ENCODE peak calls at places on chromosomes 7 and 10, in ten cellular contexts. One of them, this sample, is unnamed.

GRCh38 chr10:78210548-78210947 is 176.9 kb downstream of the RPS24 start:
- DNase-seq in astrocyte: no peak
- DNase-seq in PC-3: no peak
- DNase-seq in Peyer's patch: no peak
- DNase-seq in IMR-90: no peak
- DNase-seq in right lobe of liver: no peak
- DNase-seq in breast epithelium: no peak
- DNase-seq in GM13977: no peak
- DNase-seq in brain microvascular endothelial cell: no peak
- DNase-seq in GM20000: no peak
- DNase-seq in this sample: no peak

GRCh38 chr10:77007836-77008235 is 629.8 kb downstream of the KCNMA1 start:
- DNase-seq in astrocyte: no peak
- DNase-seq in PC-3: no peak
- DNase-seq in Peyer's patch: no peak
- DNase-seq in IMR-90: no peak
- DNase-seq in right lobe of liver: no peak
- DNase-seq in breast epithelium: no peak
- DNase-seq in GM13977: peak
- DNase-seq in brain microvascular endothelial cell: no peak
- DNase-seq in GM20000: peak
- DNase-seq in this sample: no peak

GRCh38 chr7:90453259-90453891 is 16.1 kb upstream of the PTTG1IP2 start:
- DNase-seq in astrocyte: no peak
- DNase-seq in PC-3: no peak
- DNase-seq in Peyer's patch: no peak
- DNase-seq in IMR-90: no peak
- DNase-seq in right lobe of liver: no peak
- DNase-seq in breast epithelium: no peak
- DNase-seq in GM13977: no peak
- DNase-seq in brain microvascular endothelial cell: no peak
- DNase-seq in GM20000: no peak
- DNase-seq in this sample: no peak

GRCh38 chr7:16562456-16563220 is 36.0 kb downstream of the LRRC72 start:
- DNase-seq in astrocyte: no peak
- DNase-seq in PC-3: no peak
- DNase-seq in Peyer's patch: no peak
- DNase-seq in IMR-90: no peak
- DNase-seq in right lobe of liver: no peak
- DNase-seq in breast epithelium: no peak
- DNase-seq in GM13977: no peak
- DNase-seq in brain microvascular endothelial cell: no peak
- DNase-seq in GM20000: no peak
- DNase-seq in this sample: no peak

GRCh38 chr7:100093925-100094486 is 5.2 kb downstream of the COPS6 start:
- DNase-seq in astrocyte: no peak
- DNase-seq in PC-3: no peak
- DNase-seq in Peyer's patch: no peak
- DNase-seq in IMR-90: no peak
- DNase-seq in right lobe of liver: no peak
- DNase-seq in breast epithelium: no peak
- DNase-seq in GM13977: no peak
- DNase-seq in brain microvascular endothelial cell: no peak
- DNase-seq in GM20000: no peak
- DNase-seq in this sample: no peak

GRCh38 chr7:153951207-153951725 is 100.9 kb upstream of the DPP6 start:
- DNase-seq in astrocyte: no peak
- DNase-seq in PC-3: no peak
- DNase-seq in Peyer's patch: no peak
- DNase-seq in IMR-90: no peak
- DNase-seq in right lobe of liver: no peak
- DNase-seq in breast epithelium: no peak
- DNase-seq in GM13977: no peak
- DNase-seq in brain microvascular endothelial cell: no peak
- DNase-seq in GM20000: no peak
- DNase-seq in this sample: no peak

GRCh38 chr10:80471715-80472233 is 17.7 kb downstream of the TSPAN14 start:
- DNase-seq in astrocyte: no peak
- DNase-seq in PC-3: no peak
- DNase-seq in Peyer's patch: no peak
- DNase-seq in IMR-90: no peak
- DNase-seq in right lobe of liver: no peak
- DNase-seq in breast epithelium: no peak
- DNase-seq in GM13977: no peak
- DNase-seq in brain microvascular endothelial cell: no peak
- DNase-seq in GM20000: no peak
- DNase-seq in this sample: no peak

GRCh38 chr10:72455889-72456588 is 101.3 kb upstream of the DNAJB12 start:
- DNase-seq in astrocyte: peak
- DNase-seq in PC-3: no peak
- DNase-seq in Peyer's patch: no peak
- DNase-seq in IMR-90: peak
- DNase-seq in right lobe of liver: no peak
- DNase-seq in breast epithelium: no peak
- DNase-seq in GM13977: no peak
- DNase-seq in brain microvascular endothelial cell: no peak
- DNase-seq in GM20000: no peak
- DNase-seq in this sample: no peak

GRCh38 chr10:28578454-28578853 is 45.5 kb downstream of the WAC start:
- DNase-seq in astrocyte: no peak
- DNase-seq in PC-3: no peak
- DNase-seq in Peyer's patch: no peak
- DNase-seq in IMR-90: no peak
- DNase-seq in right lobe of liver: no peak
- DNase-seq in breast epithelium: no peak
- DNase-seq in GM13977: no peak
- DNase-seq in brain microvascular endothelial cell: no peak
- DNase-seq in GM20000: no peak
- DNase-seq in this sample: no peak

GRCh38 chr10:120948889-120949382 is 97.8 kb downstream of the WDR11 start:
- DNase-seq in astrocyte: peak
- DNase-seq in PC-3: peak
- DNase-seq in Peyer's patch: peak
- DNase-seq in IMR-90: peak
- DNase-seq in right lobe of liver: peak
- DNase-seq in breast epithelium: no peak
- DNase-seq in GM13977: peak
- DNase-seq in brain microvascular endothelial cell: peak
- DNase-seq in GM20000: peak
- DNase-seq in this sample: peak

GRCh38 chr10:22643696-22644621 is 70.4 kb downstream of the PIP4K2A start:
- DNase-seq in astrocyte: no peak
- DNase-seq in PC-3: no peak
- DNase-seq in Peyer's patch: no peak
- DNase-seq in IMR-90: no peak
- DNase-seq in right lobe of liver: no peak
- DNase-seq in breast epithelium: no peak
- DNase-seq in GM13977: no peak
- DNase-seq in brain microvascular endothelial cell: no peak
- DNase-seq in GM20000: no peak
- DNase-seq in this sample: no peak

GRCh38 chr10:63240807-63241206 is 107.7 kb downstream of the NRBF2 start:
- DNase-seq in astrocyte: peak
- DNase-seq in PC-3: no peak
- DNase-seq in Peyer's patch: no peak
- DNase-seq in IMR-90: no peak
- DNase-seq in right lobe of liver: no peak
- DNase-seq in breast epithelium: no peak
- DNase-seq in GM13977: no peak
- DNase-seq in brain microvascular endothelial cell: no peak
- DNase-seq in GM20000: no peak
- DNase-seq in this sample: no peak

GRCh38 chr10:63237396-63237795 is 104.3 kb downstream of the NRBF2 start:
- DNase-seq in astrocyte: no peak
- DNase-seq in PC-3: peak
- DNase-seq in Peyer's patch: no peak
- DNase-seq in IMR-90: no peak
- DNase-seq in right lobe of liver: no peak
- DNase-seq in breast epithelium: no peak
- DNase-seq in GM13977: no peak
- DNase-seq in brain microvascular endothelial cell: no peak
- DNase-seq in GM20000: no peak
- DNase-seq in this sample: no peak

GRCh38 chr10:63241898-63242297 is 108.8 kb downstream of the NRBF2 start:
- DNase-seq in astrocyte: no peak
- DNase-seq in PC-3: no peak
- DNase-seq in Peyer's patch: no peak
- DNase-seq in IMR-90: no peak
- DNase-seq in right lobe of liver: no peak
- DNase-seq in breast epithelium: no peak
- DNase-seq in GM13977: no peak
- DNase-seq in brain microvascular endothelial cell: no peak
- DNase-seq in GM20000: no peak
- DNase-seq in this sample: no peak

DNA sequence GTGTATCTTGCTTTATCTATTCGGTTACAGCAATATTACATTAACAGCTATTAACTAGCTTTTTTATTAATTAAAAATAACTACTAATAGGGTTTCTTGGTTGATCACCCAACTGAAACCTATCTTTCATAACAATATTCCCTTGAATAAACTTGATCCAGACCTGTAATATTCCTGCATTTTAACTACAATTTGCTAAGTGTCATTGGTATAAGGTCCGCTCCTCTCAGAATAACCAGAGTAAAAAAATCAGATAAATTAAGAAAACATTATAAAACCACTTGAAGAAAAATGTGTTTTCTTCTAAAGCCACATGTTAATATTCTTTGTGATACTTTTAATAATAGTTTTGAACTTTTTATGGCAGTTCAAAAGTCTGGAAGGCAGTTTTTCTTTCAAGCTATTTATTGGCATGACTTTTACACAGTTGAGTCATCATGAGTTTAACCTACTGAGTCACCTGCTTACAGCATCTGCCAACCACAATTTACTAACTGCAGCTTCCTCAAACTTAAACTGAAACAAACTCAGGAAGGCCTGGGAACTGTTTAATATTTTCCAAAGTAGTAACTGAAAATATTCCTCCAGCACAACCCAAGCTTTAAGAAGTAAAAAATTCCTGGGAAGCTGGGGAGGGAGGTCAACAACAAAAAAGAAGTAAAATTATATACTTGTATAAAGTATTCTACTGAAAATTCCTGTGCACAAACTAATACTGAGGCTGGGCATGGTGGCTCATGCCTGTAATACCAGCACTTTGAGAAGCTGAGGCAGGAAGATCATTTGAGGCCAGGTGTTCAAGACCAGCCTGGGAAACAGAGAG is 103.2 kb downstream of the NRBF2 start:
- DNase-seq in astrocyte: peak
- DNase-seq in PC-3: peak
- DNase-seq in Peyer's patch: no peak
- DNase-seq in IMR-90: peak
- DNase-seq in right lobe of liver: no peak
- DNase-seq in breast epithelium: no peak
- DNase-seq in GM13977: peak
- DNase-seq in brain microvascular endothelial cell: peak
- DNase-seq in GM20000: peak
- DNase-seq in this sample: no peak
- TF ChIP-seq CTCF in astrocyte: no peak
- TF ChIP-seq CTCF in PC-3: no peak
- TF ChIP-seq CTCF in Peyer's patch: no peak
- TF ChIP-seq CTCF in IMR-90: no peak
- TF ChIP-seq CTCF in right lobe of liver: no peak
- TF ChIP-seq CTCF in breast epithelium: no peak
- TF ChIP-seq CTCF in GM13977: no peak
- TF ChIP-seq CTCF in brain microvascular endothelial cell: no peak
- TF ChIP-seq CTCF in GM20000: no peak
- TF ChIP-seq CTCF in this sample: no peak

GRCh38 chr10:14385591-14386201 is 55.0 kb upstream of the FRMD4A start:
- DNase-seq in astrocyte: no peak
- DNase-seq in PC-3: peak
- DNase-seq in Peyer's patch: no peak
- DNase-seq in IMR-90: peak
- DNase-seq in right lobe of liver: no peak
- DNase-seq in breast epithelium: no peak
- DNase-seq in GM13977: no peak
- DNase-seq in brain microvascular endothelial cell: no peak
- DNase-seq in GM20000: no peak
- DNase-seq in this sample: no peak
- TF ChIP-seq CTCF in astrocyte: peak
- TF ChIP-seq CTCF in PC-3: no peak
- TF ChIP-seq CTCF in Peyer's patch: no peak
- TF ChIP-seq CTCF in IMR-90: no peak
- TF ChIP-seq CTCF in right lobe of liver: no peak
- TF ChIP-seq CTCF in breast epithelium: no peak
- TF ChIP-seq CTCF in GM13977: no peak
- TF ChIP-seq CTCF in brain microvascular endothelial cell: no peak
- TF ChIP-seq CTCF in GM20000: no peak
- TF ChIP-seq CTCF in this sample: no peak

GRCh38 chr10:1069680-1070079 is 13.5 kb downstream of the WDR37 start:
- DNase-seq in astrocyte: no peak
- DNase-seq in PC-3: no peak
- DNase-seq in Peyer's patch: no peak
- DNase-seq in IMR-90: no peak
- DNase-seq in right lobe of liver: no peak
- DNase-seq in breast epithelium: no peak
- DNase-seq in GM13977: no peak
- DNase-seq in brain microvascular endothelial cell: no peak
- DNase-seq in GM20000: no peak
- DNase-seq in this sample: no peak

GRCh38 chr10:1078668-1079067 is 22.5 kb downstream of the WDR37 start:
- DNase-seq in astrocyte: no peak
- DNase-seq in PC-3: no peak
- DNase-seq in Peyer's patch: no peak
- DNase-seq in IMR-90: no peak
- DNase-seq in right lobe of liver: no peak
- DNase-seq in breast epithelium: no peak
- DNase-seq in GM13977: no peak
- DNase-seq in brain microvascular endothelial cell: no peak
- DNase-seq in GM20000: no peak
- DNase-seq in this sample: no peak

GRCh38 chr10:1070939-1071338 is 14.8 kb downstream of the WDR37 start:
- DNase-seq in astrocyte: peak
- DNase-seq in PC-3: no peak
- DNase-seq in Peyer's patch: no peak
- DNase-seq in IMR-90: peak
- DNase-seq in right lobe of liver: no peak
- DNase-seq in breast epithelium: no peak
- DNase-seq in GM13977: no peak
- DNase-seq in brain microvascular endothelial cell: peak
- DNase-seq in GM20000: no peak
- DNase-seq in this sample: no peak

GRCh38 chr10:1074748-1075358 is 18.7 kb downstream of the WDR37 start:
- DNase-seq in astrocyte: no peak
- DNase-seq in PC-3: no peak
- DNase-seq in Peyer's patch: no peak
- DNase-seq in IMR-90: no peak
- DNase-seq in right lobe of liver: no peak
- DNase-seq in breast epithelium: no peak
- DNase-seq in GM13977: no peak
- DNase-seq in brain microvascular endothelial cell: no peak
- DNase-seq in GM20000: no peak
- DNase-seq in this sample: no peak

GRCh38 chr10:1074063-1074747 is 18.0 kb downstream of the WDR37 start:
- DNase-seq in astrocyte: no peak
- DNase-seq in PC-3: no peak
- DNase-seq in Peyer's patch: no peak
- DNase-seq in IMR-90: no peak
- DNase-seq in right lobe of liver: no peak
- DNase-seq in breast epithelium: no peak
- DNase-seq in GM13977: no peak
- DNase-seq in brain microvascular endothelial cell: no peak
- DNase-seq in GM20000: no peak
- DNase-seq in this sample: no peak
- TF ChIP-seq CTCF in astrocyte: no peak
- TF ChIP-seq CTCF in PC-3: no peak
- TF ChIP-seq CTCF in Peyer's patch: no peak
- TF ChIP-seq CTCF in IMR-90: no peak
- TF ChIP-seq CTCF in right lobe of liver: no peak
- TF ChIP-seq CTCF in breast epithelium: no peak
- TF ChIP-seq CTCF in GM13977: peak
- TF ChIP-seq CTCF in brain microvascular endothelial cell: peak
- TF ChIP-seq CTCF in GM20000: no peak
- TF ChIP-seq CTCF in this sample: no peak

GRCh38 chr7:44185729-44186128 is 3.5 kb downstream of the GCK start:
- DNase-seq in astrocyte: no peak
- DNase-seq in PC-3: no peak
- DNase-seq in Peyer's patch: no peak
- DNase-seq in IMR-90: no peak
- DNase-seq in right lobe of liver: no peak
- DNase-seq in breast epithelium: no peak
- DNase-seq in GM13977: no peak
- DNase-seq in brain microvascular endothelial cell: no peak
- DNase-seq in GM20000: no peak
- DNase-seq in this sample: no peak
- TF ChIP-seq CTCF in astrocyte: no peak
- TF ChIP-seq CTCF in PC-3: no peak
- TF ChIP-seq CTCF in Peyer's patch: no peak
- TF ChIP-seq CTCF in IMR-90: no peak
- TF ChIP-seq CTCF in right lobe of liver: no peak
- TF ChIP-seq CTCF in breast epithelium: no peak
- TF ChIP-seq CTCF in GM13977: no peak
- TF ChIP-seq CTCF in brain microvascular endothelial cell: no peak
- TF ChIP-seq CTCF in GM20000: no peak
- TF ChIP-seq CTCF in this sample: no peak

This sample was measured in progenitor cell of endocrine pancreas.